ENCODE peak calls at places on chromosome 1, in four cellular contexts. G is heart left ventricle; K is naive thymus-derived CD4-positive, alpha-beta T cell; T is brain microvascular endothelial cell. Z is an unnamed sample.

GRCh38 chr1:212132040-212132439 is 96.5 kb downstream of the DTL start:
- DNase-seq in G (no peak), K (no peak), T (no peak), Z (no peak)

GRCh38 chr1:228768345-228768717 is 33.1 kb downstream of the RHOU start:
- DNase-seq in G (no peak), K (no peak), T (no peak), Z (no peak)

GRCh38 chr1:247113094-247113497 is 8.9 kb upstream of the ZNF669 start:
- DNase-seq in G (no peak), K (no peak), T (no peak), Z (no peak)

GRCh38 chr1:232481091-232481490 is 148.8 kb downstream of the SIPA1L2 start:
- DNase-seq in G (no peak), K (no peak), T (no peak), Z (no peak)

GRCh38 chr1:186492531-186493291 is 31.8 kb upstream of the PDC start:
- DNase-seq in G (no peak), K (no peak), T (peak; percentile 81), Z (no peak)

GRCh38 chr1:90879281-90879680 is 142.6 kb downstream of the ZNF644 start:
- DNase-seq in G (no peak), K (no peak), T (no peak), Z (no peak)

GRCh38 chr1:21939650-21940374 is 2.7 kb upstream of the HSPG2 start:
- DNase-seq in G (peak; percentile 93), K (no peak), T (peak; percentile 95), Z (peak; percentile 82)

GRCh38 chr1:219422811-219423598 is 189.9 kb downstream of the ZC3H11B start:
- DNase-seq in G (no peak), K (no peak), T (peak; percentile 61), Z (no peak)

GRCh38 chr1:3785458-3786157 is 10.7 kb downstream of the LRRC47 start:
- DNase-seq in G (no peak), K (no peak), T (no peak), Z (no peak)

GRCh38 chr1:13224480-13225060 is 1.4 kb downstream of the PRAMEF18 start:
- DNase-seq in G (peak; percentile 10), K (no peak), T (no peak), Z (peak; percentile 22)

GRCh38 chr1:24045766-24046165 is 65.6 kb upstream of the SRSF10 start:
- DNase-seq in G (no peak), K (no peak), T (no peak), Z (no peak)

GRCh38 chr1:233269656-233270055 is 25.9 kb downstream of the PCNX2 start:
- DNase-seq in G (no peak), K (no peak), T (peak; percentile 33), Z (no peak)

GRCh38 chr1:15526021-15526489 is 593 bp upstream of the DNAJC16 start:
- DNase-seq in G (no peak), K (no peak), T (no peak), Z (no peak)

GRCh38 chr1:107358611-107359342 is 217.9 kb downstream of the NTNG1 start:
- DNase-seq in G (no peak), K (no peak), T (no peak), Z (no peak)

GRCh38 chr1:63665824-63666223 is 72.6 kb downstream of the PGM1 start:
- DNase-seq in G (no peak), K (no peak), T (no peak), Z (no peak)

GRCh38 chr1:82154231-82154630 is 353.5 kb downstream of the ADGRL2 start:
- DNase-seq in G (no peak), K (no peak), T (no peak), Z (no peak)

GRCh38 chr1:169024800-169025253 is 81.7 kb upstream of the ATP1B1 start:
- DNase-seq in G (no peak), K (no peak), T (no peak), Z (no peak)

GRCh38 chr1:178161516-178161915 is 67.6 kb downstream of the RASAL2 start:
- DNase-seq in G (no peak), K (no peak), T (peak; percentile 15), Z (no peak)

GRCh38 chr1:21123287-21123961 is 53.3 kb downstream of the EIF4G3 start:
- DNase-seq in G (no peak), K (no peak), T (no peak), Z (no peak)

GRCh38 chr1:155646307-155646706 is 36.3 kb downstream of the MSTO1 start:
- DNase-seq in G (no peak), K (no peak), T (no peak), Z (no peak)

GRCh38 chr1:66323958-66324357 is 210.0 kb upstream of the SGIP1 start:
- DNase-seq in G (no peak), K (no peak), T (no peak), Z (no peak)

GRCh38 chr1:110190282-110190929 is 19.7 kb upstream of the KCNC4 start:
- DNase-seq in G (peak; percentile 76), K (no peak), T (no peak), Z (no peak)

GRCh38 chr1:23149110-23149509 is 19.5 kb downstream of the LUZP1 start:
- DNase-seq in G (no peak), K (no peak), T (no peak), Z (no peak)

GRCh38 chr1:60035925-60036324 is 37.6 kb downstream of the C1orf87 start:
- DNase-seq in G (no peak), K (no peak), T (no peak), Z (no peak)

GRCh38 chr1:107794571-107794970 is 170.4 kb downstream of the VAV3 start:
- DNase-seq in G (no peak), K (no peak), T (no peak), Z (no peak)

GRCh38 chr1:5430136-5430535 is 562.1 kb downstream of the NPHP4 start:
- DNase-seq in G (no peak), K (no peak), T (no peak), Z (no peak)

GRCh38 chr1:5427026-5427613 is 565.1 kb downstream of the NPHP4 start:
- DNase-seq in G (no peak), K (no peak), T (no peak), Z (no peak)

GRCh38 chr1:5428391-5428790 is 563.8 kb downstream of the NPHP4 start:
- DNase-seq in G (no peak), K (no peak), T (no peak), Z (peak; percentile 10)

GRCh38 chr1:5432436-5432835 is 559.8 kb downstream of the NPHP4 start:
- DNase-seq in G (no peak), K (no peak), T (no peak), Z (no peak)

DNA sequence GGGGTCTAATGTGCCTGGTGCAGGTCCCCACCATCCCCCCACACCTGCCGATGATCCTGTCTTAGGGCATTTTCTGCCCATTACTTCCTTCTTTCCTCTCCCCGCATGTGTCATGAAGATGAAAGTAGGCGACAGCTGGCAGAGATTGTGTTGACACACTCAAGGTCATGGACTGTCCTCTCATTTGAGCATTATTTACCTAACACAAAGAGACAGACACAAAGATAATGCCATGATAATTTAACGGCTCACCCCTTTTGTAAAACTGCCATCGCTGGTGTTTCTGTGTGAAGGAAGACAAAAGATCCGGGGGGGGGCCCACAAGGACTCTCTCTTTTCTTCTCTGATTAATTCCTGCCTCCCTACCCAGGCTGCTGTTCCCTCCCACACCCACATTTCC is 561.3 kb downstream of the NPHP4 start:
- DNase-seq in G (no peak), K (no peak), T (no peak), Z (peak; percentile 1)
- H3K27ac ChIP-seq in G (no peak overlapping the region), K (no peak overlapping the region), T (no peak overlapping the region), Z (no peak overlapping the region)

DNA sequence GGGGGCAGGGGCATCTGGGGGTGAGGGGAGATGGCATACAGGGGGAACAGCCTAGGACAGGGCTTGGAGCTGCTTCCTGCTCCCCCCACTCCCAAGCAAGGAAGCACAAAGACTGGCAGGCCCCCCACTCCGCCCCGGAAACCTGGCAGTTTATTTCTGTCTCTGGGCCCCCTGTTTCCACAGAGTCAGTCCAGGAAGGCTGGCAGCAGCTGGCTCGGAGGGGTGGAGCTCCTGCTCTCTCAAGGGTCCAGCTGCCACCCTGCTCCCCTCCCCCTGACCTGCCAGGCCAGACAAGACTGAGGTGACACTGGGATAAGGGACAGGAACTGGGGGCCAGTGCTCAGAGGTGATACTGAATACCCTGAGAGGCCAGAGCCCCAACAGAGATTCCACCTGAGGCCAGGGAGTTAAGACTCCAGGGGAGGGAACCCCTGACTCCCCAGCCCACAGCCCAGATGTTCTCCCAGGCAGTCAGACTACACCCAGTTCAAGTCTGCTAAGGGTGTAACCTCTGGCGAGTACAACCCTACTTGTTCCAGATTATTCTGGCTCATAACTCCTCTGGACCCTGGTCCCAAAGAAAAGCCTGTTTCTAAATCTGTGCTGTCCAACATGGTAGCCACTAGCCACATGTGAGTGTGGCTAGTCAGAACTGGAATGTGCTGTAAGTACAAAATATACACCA is 26.3 kb downstream of the AHDC1 start:
- DNase-seq in G (no peak), K (no peak), T (no peak), Z (no peak)
- H3K27ac ChIP-seq in G (peak overlapping the region; percentile 95), K (no peak overlapping the region), T (no peak overlapping the region), Z (peak overlapping the region; percentile 20)

DNA sequence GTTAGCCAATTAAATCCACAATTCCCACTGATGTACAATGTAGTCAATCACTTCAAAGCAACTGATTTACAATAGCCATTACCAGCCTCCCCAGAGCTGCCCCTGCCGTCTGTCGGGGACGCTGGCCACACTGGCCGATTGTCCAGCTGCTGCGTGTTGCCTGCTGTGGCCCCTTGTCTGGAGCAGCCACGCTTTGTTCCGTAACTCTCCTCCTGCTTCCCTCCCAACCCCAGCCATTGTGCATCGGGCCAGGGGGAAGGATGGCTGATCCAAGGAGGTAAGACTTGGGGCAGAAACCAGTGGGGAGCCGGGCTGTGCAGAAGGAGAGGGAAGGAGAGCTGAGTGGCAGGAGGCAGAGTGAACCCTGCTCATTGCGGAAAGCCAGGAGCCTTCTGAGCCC is 83.6 kb upstream of the LYST start:
- DNase-seq in G (no peak), K (no peak), T (no peak), Z (no peak)
- H3K27ac ChIP-seq in G (no peak overlapping the region), K (no peak overlapping the region), T (no peak overlapping the region), Z (no peak overlapping the region)

DNA sequence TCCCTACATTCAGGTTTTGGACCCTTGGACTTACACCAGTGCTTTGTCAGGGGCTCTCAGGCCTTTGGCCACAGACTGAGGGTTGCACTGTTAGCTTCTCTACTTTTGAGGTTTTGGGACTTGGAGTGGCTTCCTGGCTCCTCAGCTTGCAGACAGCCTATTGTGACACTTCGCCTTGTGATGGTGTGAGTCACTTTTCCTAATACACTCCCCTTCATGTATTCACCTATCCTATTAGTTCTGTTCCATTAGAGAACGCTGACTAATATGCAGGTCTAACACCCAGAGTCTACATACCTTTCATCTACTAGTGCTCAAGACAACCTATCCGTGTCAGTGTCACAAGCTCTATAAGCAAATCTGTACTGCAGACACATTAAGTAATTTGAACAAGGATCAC is 605.3 kb downstream of the KCNT2 start:
- DNase-seq in G (no peak), K (no peak), T (no peak), Z (no peak)
- H3K27ac ChIP-seq in G (no peak overlapping the region), K (no peak overlapping the region), T (no peak overlapping the region), Z (no peak overlapping the region)

GRCh38 chr1:117606608-117607261 is 887 bp downstream of the TENT5C start:
- DNase-seq in G (peak; percentile 71), K (peak; percentile 39), T (no peak), Z (peak; percentile 79)
- H3K27ac ChIP-seq in G (peak overlapping the region; percentile 77), K (peak overlapping the region; percentile 79), T (no peak overlapping the region), Z (peak overlapping the region; percentile 83)